ENCODE peak calls at places on chromosomes 2 and 18, in five cellular contexts. B is K562, C is H1, W is NT2/D1, D is SK-N-SH. K is an unnamed sample.

GRCh38 chr18:79782566-79783308 is 15.0 kb upstream of the KCNG2 start:
- DNase-seq in B (no peak), C (no peak), W (no peak), D (no peak), K (no peak)

GRCh38 chr2:60957643-60958042 is 59.9 kb upstream of the PEX13 start:
- DNase-seq in B (no peak), C (no peak), W (no peak), D (no peak), K (no peak)

GRCh38 chr2:41024806-41025205 is 572.9 kb upstream of the SLC8A1 start:
- DNase-seq in B (no peak), C (no peak), W (no peak), D (peak), K (no peak)

GRCh38 chr2:73075477-73076373 is 4.2 kb upstream of the SFXN5 start:
- DNase-seq in B (no peak), C (no peak), W (no peak), D (no peak), K (no peak)

GRCh38 chr2:237939251-237939650 is 27.6 kb upstream of the UBE2F start:
- DNase-seq in B (no peak), C (no peak), W (no peak), D (no peak), K (no peak)

GRCh38 chr2:201182650-201183372 is at the start of gene CASP10:
- DNase-seq in B (peak), C (no peak), W (no peak), D (no peak), K (peak)

GRCh38 chr2:117342415-117342814 is 472.1 kb upstream of the DDX18 start:
- DNase-seq in B (no peak), C (no peak), W (no peak), D (no peak), K (no peak)

GRCh38 chr18:7524786-7525185 is 42.3 kb upstream of the PTPRM start:
- DNase-seq in B (no peak), C (no peak), W (no peak), D (no peak), K (no peak)

GRCh38 chr2:72915907-72916742 is 1.2 kb upstream of the EMX1 start:
- DNase-seq in B (peak), C (no peak), W (no peak), D (peak), K (no peak)

GRCh38 chr2:49943944-49944803 is 789.9 kb upstream of the FSHR start:
- DNase-seq in B (no peak), C (no peak), W (no peak), D (peak), K (no peak)

GRCh38 chr2:152486048-152486736 is 151.2 kb downstream of the FMNL2 start:
- DNase-seq in B (no peak), C (no peak), W (no peak), D (no peak), K (no peak)

GRCh38 chr2:25276569-25277465 is 64.9 kb downstream of the DNMT3A start:
- DNase-seq in B (peak), C (no peak), W (no peak), D (peak), K (no peak)

GRCh38 chr2:223971-224760 is 39.7 kb downstream of the SH3YL1 start:
- DNase-seq in B (peak), C (no peak), W (no peak), D (no peak), K (no peak)

GRCh38 chr2:8090748-8091700 is 590.8 kb upstream of the ID2 start:
- DNase-seq in B (peak), C (no peak), W (peak), D (no peak), K (peak)

GRCh38 chr2:239826786-239827510 is 198.2 kb downstream of the NDUFA10 start:
- DNase-seq in B (no peak), C (no peak), W (no peak), D (peak), K (no peak)

GRCh38 chr2:58156780-58157179 is 84.3 kb downstream of the FANCL start:
- DNase-seq in B (no peak), C (no peak), W (no peak), D (no peak), K (no peak)

GRCh38 chr2:166468124-166469024 is 25.7 kb downstream of the SCN7A start:
- DNase-seq in B (no peak), C (no peak), W (no peak), D (no peak), K (no peak)

GRCh38 chr18:2036136-2036535 is 535.2 kb downstream of the METTL4 start:
- DNase-seq in B (no peak), C (no peak), W (no peak), D (no peak), K (no peak)

GRCh38 chr2:20543579-20543887 is 96.7 kb downstream of the RHOB start:
- DNase-seq in B (no peak), C (no peak), W (no peak), D (no peak), K (no peak)

GRCh38 chr2:9832586-9832985 is 10.7 kb upstream of the TAF1B start:
- DNase-seq in B (no peak), C (no peak), W (no peak), D (no peak), K (no peak)

GRCh38 chr2:75407038-75407530 is 153.7 kb downstream of the EVA1A start:
- DNase-seq in B (no peak), C (no peak), W (no peak), D (no peak), K (no peak)

GRCh38 chr2:127857494-127857818 is 499 bp downstream of the POLR2D start:
- DNase-seq in B (peak), C (no peak), W (no peak), D (peak), K (no peak)

GRCh38 chr2:175981546-175981945 is 20.5 kb downstream of the LNPK start:
- DNase-seq in B (no peak), C (no peak), W (peak), D (no peak), K (no peak)

GRCh38 chr2:201696151-201696659 is 2.2 kb downstream of the MPP4 start:
- DNase-seq in B (no peak), C (no peak), W (no peak), D (no peak), K (no peak)

GRCh38 chr2:59761966-59762365 is 791.5 kb downstream of the BCL11A start:
- DNase-seq in B (no peak), C (no peak), W (no peak), D (no peak), K (no peak)

GRCh38 chr2:104891145-104891544 is 37.2 kb downstream of the POU3F3 start:
- DNase-seq in B (no peak), C (no peak), W (no peak), D (no peak), K (no peak)

GRCh38 chr18:48827321-48828200 is 123.2 kb downstream of the SMAD7 start:
- DNase-seq in B (peak), C (no peak), W (peak), D (peak), K (no peak)
- TF ChIP-seq YY1 in B (no peak), C (peak), W (no peak), D (no peak), K (no peak)

GRCh38 chr2:210475726-210476125 is 833 bp downstream of the LANCL1 start:
- DNase-seq in B (no peak), C (no peak), W (no peak), D (peak), K (no peak)
- TF ChIP-seq YY1 in B (no peak), C (no peak), W (no peak), D (no peak), K (no peak)

DNA sequence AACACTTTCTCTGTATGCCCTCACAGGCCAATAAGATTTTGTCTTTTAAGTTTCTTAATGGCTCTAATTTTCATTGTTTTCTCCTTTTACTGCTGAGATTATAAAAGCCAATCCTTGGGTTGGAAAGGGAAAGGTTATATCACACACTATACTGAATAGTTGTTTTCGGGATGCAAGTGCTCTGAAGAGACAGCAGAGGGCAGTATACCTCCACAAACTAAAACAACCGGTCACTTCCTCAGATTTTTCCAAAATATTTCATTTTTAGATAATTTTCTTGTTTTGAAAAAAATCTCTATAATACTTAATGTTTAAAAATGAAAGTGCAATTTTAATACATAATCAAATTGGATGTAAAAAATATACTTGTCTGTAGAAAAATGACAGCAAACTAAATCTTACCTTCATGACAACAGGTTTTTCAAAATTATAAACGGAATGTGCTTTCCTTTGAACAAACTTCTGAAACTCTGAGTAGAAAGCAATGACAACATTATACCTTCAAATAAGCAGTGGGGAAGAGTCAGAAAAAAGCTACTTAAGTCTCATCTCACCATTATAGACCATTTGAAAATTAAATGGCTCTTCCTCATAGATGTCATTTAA is 82.7 kb downstream of the ORC4 start:
- DNase-seq in B (peak), C (no peak), W (no peak), D (peak), K (peak)
- TF ChIP-seq YY1 in B (no peak), C (no peak), W (no peak), D (no peak), K (no peak)

DNA sequence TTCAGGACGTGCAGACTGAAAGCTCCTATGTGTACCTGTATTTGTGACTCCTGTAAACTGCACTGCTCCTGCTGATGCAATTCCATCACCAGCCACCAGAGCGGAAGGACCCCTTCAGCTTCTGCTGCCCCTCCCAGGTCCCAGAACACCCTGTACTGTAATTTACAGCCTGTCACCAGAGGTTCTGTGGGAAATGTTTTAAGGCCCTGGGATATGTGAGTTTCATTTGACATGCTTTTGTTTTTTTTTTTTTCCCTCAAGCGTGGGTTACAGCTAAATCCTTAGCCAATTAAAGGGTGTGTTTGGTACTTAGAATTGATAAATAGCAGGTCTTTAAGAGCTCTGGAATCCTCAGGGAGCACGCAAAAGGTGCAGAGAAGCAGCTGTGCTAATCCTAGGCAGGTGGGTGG is 79.4 kb downstream of the KCTD1 start:
- DNase-seq in B (peak), C (no peak), W (no peak), D (peak), K (no peak)
- TF ChIP-seq YY1 in B (no peak), C (no peak), W (no peak), D (no peak), K (no peak)

DNA sequence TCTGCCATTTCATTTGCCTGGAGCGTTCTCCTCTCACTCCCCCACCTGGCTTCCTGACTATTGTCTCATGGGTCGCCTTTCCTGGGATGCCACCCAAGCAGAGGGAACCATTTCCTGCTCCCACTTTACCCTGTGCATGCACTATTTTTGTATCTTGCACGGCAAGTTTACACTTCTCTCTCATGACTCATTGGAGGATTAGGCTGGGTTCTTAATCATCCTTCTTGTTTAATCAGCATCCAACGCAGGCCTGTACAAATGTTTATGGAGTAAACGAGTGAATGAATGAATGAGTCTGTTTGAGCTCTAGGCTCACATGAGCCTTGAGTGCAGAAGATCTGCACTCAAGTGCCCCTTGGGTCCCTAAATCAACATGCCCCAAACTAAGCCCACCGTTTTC is 3.8 kb upstream of the ARHGAP25 start:
- DNase-seq in B (no peak), C (no peak), W (no peak), D (no peak), K (no peak)
- TF ChIP-seq YY1 in B (no peak), C (no peak), W (no peak), D (no peak), K (no peak)

K was measured in HCT116.